ENCODE peak calls at places on chromosomes 13 and 19, in six cellular contexts. D is fibroblast of lung; H is stimulated activated CD4-positive, alpha-beta T cell treated with anti-CD3 and anti-CD28 coated beads, TNF-alpha, amount 100 ng/mL, for 48 hours; Y is mucosa of gallbladder; B is GM04503; Z is left colon. I is an unnamed sample.

GRCh38 chr19:31110331-31110730 is 238.9 kb downstream of the TSHZ3 start:
- DNase-seq in D (peak; percentile 63), H (no peak), Y (no peak), B (no peak), Z (peak; percentile 25), I (no peak)

GRCh38 chr13:60018536-60018935 is 145.2 kb downstream of the DIAPH3 start:
- DNase-seq in D (peak; percentile 42), H (no peak), Y (no peak), B (no peak), Z (no peak), I (no peak)

GRCh38 chr19:28746486-28746885 is 466.5 kb downstream of the UQCRFS1 start:
- DNase-seq in D (no peak), H (no peak), Y (no peak), B (no peak), Z (no peak), I (no peak)

GRCh38 chr19:32550666-32551065 is 30.3 kb upstream of the PDCD5 start:
- DNase-seq in D (no peak), H (no peak), Y (no peak), B (no peak), Z (no peak), I (no peak)

GRCh38 chr13:98972627-98973026 is 5.2 kb downstream of the DOCK9 start:
- DNase-seq in D (no peak), H (no peak), Y (no peak), B (no peak), Z (no peak), I (peak; percentile 31)

GRCh38 chr19:38736036-38736412 is 8.2 kb downstream of the CAPN12 start:
- DNase-seq in D (no peak), H (peak; percentile 43), Y (peak; percentile 70), B (no peak), Z (peak; percentile 81), I (peak; percentile 72)

GRCh38 chr19:17888260-17888659 is 16.5 kb downstream of the SLC5A5 start:
- DNase-seq in D (no peak), H (no peak), Y (no peak), B (no peak), Z (no peak), I (no peak)

GRCh38 chr19:543912-544608 is at the start of gene GZMM:
- DNase-seq in D (no peak), H (peak; percentile 48), Y (no peak), B (no peak), Z (no peak), I (no peak)

GRCh38 chr19:33681081-33681680 is 59.4 kb downstream of the CHST8 start:
- DNase-seq in D (no peak), H (no peak), Y (no peak), B (no peak), Z (no peak), I (no peak)

GRCh38 chr19:5083547-5083965 is 114.6 kb downstream of the KDM4B start:
- DNase-seq in D (no peak), H (no peak), Y (no peak), B (no peak), Z (no peak), I (no peak)

GRCh38 chr13:32125746-32126145 is 94.2 kb downstream of the FRY start:
- DNase-seq in D (no peak), H (no peak), Y (no peak), B (no peak), Z (no peak), I (no peak)

GRCh38 chr19:45448887-45449299 is 18.9 kb upstream of the FOSB start:
- DNase-seq in D (no peak), H (no peak), Y (no peak), B (no peak), Z (peak; percentile 45), I (peak; percentile 57)

GRCh38 chr13:48426052-48426451 is 13.1 kb upstream of the LPAR6 start:
- DNase-seq in D (no peak), H (no peak), Y (no peak), B (no peak), Z (no peak), I (no peak)

GRCh38 chr19:5172859-5173577 is 167.6 kb downstream of the PTPRS start:
- DNase-seq in D (peak; percentile 94), H (no peak), Y (no peak), B (peak; percentile 98), Z (no peak), I (peak; percentile 63)

GRCh38 chr13:114039471-114040141 is 65.7 kb upstream of the C13orf46 start:
- DNase-seq in D (no peak), H (no peak), Y (no peak), B (no peak), Z (no peak), I (no peak)

GRCh38 chr13:50518791-50519201 is 324.7 kb downstream of the DLEU7 start:
- DNase-seq in D (peak; percentile 90), H (no peak), Y (no peak), B (no peak), Z (no peak), I (no peak)

GRCh38 chr19:13097331-13098258 is 5.1 kb downstream of the LYL1 start:
- DNase-seq in D (no peak), H (no peak), Y (no peak), B (no peak), Z (peak; percentile 63), I (peak; percentile 24)